ENCODE peak calls at places on chromosome 20, in five cellular contexts. One of them, this sample, is unnamed.

GRCh38 chr20:1805816-1806215 is 89.4 kb upstream of the SIRPA start:
- DNase-seq in H1: no peak
- DNase-seq in GM12878: no peak
- DNase-seq in K562: no peak
- DNase-seq in HepG2: no peak
- DNase-seq in this sample: no peak

GRCh38 chr20:38210741-38211140 is 45.7 kb upstream of the TGM2 start:
- DNase-seq in H1: no peak
- DNase-seq in GM12878: no peak
- DNase-seq in K562: peak; percentile 55
- DNase-seq in HepG2: no peak
- DNase-seq in this sample: no peak

GRCh38 chr20:58406422-58407001 is 17.5 kb downstream of the VAPB start:
- DNase-seq in H1: no peak
- DNase-seq in GM12878: no peak
- DNase-seq in K562: no peak
- DNase-seq in HepG2: no peak
- DNase-seq in this sample: no peak

GRCh38 chr20:64165866-64166600 is 1.8 kb downstream of the MYT1 start:
- DNase-seq in H1: no peak
- DNase-seq in GM12878: no peak
- DNase-seq in K562: no peak
- DNase-seq in HepG2: no peak
- DNase-seq in this sample: no peak

GRCh38 chr20:58722877-58723627 is 30.5 kb downstream of the NPEPL1 start:
- DNase-seq in H1: peak; percentile 28
- DNase-seq in GM12878: no peak
- DNase-seq in K562: no peak
- DNase-seq in HepG2: no peak
- DNase-seq in this sample: no peak

GRCh38 chr20:33772439-33772838 is 38.7 kb upstream of the CHMP4B start:
- DNase-seq in H1: no peak
- DNase-seq in GM12878: no peak
- DNase-seq in K562: no peak
- DNase-seq in HepG2: no peak
- DNase-seq in this sample: no peak

GRCh38 chr20:16063876-16064275 is 509.4 kb downstream of the KIF16B start:
- DNase-seq in H1: no peak
- DNase-seq in GM12878: no peak
- DNase-seq in K562: no peak
- DNase-seq in HepG2: no peak
- DNase-seq in this sample: no peak

GRCh38 chr20:47585087-47585747 is 83.5 kb downstream of the NCOA3 start:
- DNase-seq in H1: no peak
- DNase-seq in GM12878: no peak
- DNase-seq in K562: no peak
- DNase-seq in HepG2: no peak
- DNase-seq in this sample: no peak

GRCh38 chr20:34022154-34022842 is 28.6 kb downstream of the RALY start:
- DNase-seq in H1: no peak
- DNase-seq in GM12878: peak; percentile 63
- DNase-seq in K562: no peak
- DNase-seq in HepG2: peak; percentile 72
- DNase-seq in this sample: peak; percentile 10

GRCh38 chr20:38129893-38130609 is 35.0 kb downstream of the TGM2 start:
- DNase-seq in H1: no peak
- DNase-seq in GM12878: no peak
- DNase-seq in K562: no peak
- DNase-seq in HepG2: no peak
- DNase-seq in this sample: no peak

GRCh38 chr20:25360631-25361286 is 29.9 kb downstream of the ABHD12 start:
- DNase-seq in H1: no peak
- DNase-seq in GM12878: no peak
- DNase-seq in K562: no peak
- DNase-seq in HepG2: no peak
- DNase-seq in this sample: no peak

GRCh38 chr20:63658749-63659187 is 656 bp downstream of the RTEL1 start:
- DNase-seq in H1: no peak
- DNase-seq in GM12878: no peak
- DNase-seq in K562: no peak
- DNase-seq in HepG2: no peak
- DNase-seq in this sample: no peak

GRCh38 chr20:8527998-8528397 is 395.9 kb downstream of the PLCB1 start:
- DNase-seq in H1: no peak
- DNase-seq in GM12878: peak; percentile 38
- DNase-seq in K562: no peak
- DNase-seq in HepG2: no peak
- DNase-seq in this sample: no peak

GRCh38 chr20:34397096-34397495 is 34.0 kb downstream of the ITCH start:
- DNase-seq in H1: no peak
- DNase-seq in GM12878: no peak
- DNase-seq in K562: no peak
- DNase-seq in HepG2: no peak
- DNase-seq in this sample: no peak

GRCh38 chr20:39800548-39800947 is 838.4 kb downstream of the DHX35 start:
- DNase-seq in H1: no peak
- DNase-seq in GM12878: peak; percentile 26
- DNase-seq in K562: no peak
- DNase-seq in HepG2: no peak
- DNase-seq in this sample: no peak

GRCh38 chr20:433300-433975 is 25.3 kb downstream of the RBCK1 start:
- DNase-seq in H1: no peak
- DNase-seq in GM12878: peak; percentile 86
- DNase-seq in K562: no peak
- DNase-seq in HepG2: no peak
- DNase-seq in this sample: no peak

GRCh38 chr20:59484228-59484627 is 120.1 kb upstream of the PHACTR3 start:
- DNase-seq in H1: no peak
- DNase-seq in GM12878: no peak
- DNase-seq in K562: no peak
- DNase-seq in HepG2: no peak
- DNase-seq in this sample: no peak

GRCh38 chr20:60271597-60271996 is 313.4 kb downstream of the CDH26 start:
- DNase-seq in H1: no peak
- DNase-seq in GM12878: no peak
- DNase-seq in K562: peak; percentile 22
- DNase-seq in HepG2: no peak
- DNase-seq in this sample: no peak

GRCh38 chr20:40323411-40323810 is 365.6 kb downstream of the MAFB start:
- DNase-seq in H1: no peak
- DNase-seq in GM12878: no peak
- DNase-seq in K562: no peak
- DNase-seq in HepG2: no peak
- DNase-seq in this sample: no peak

GRCh38 chr20:25148181-25148981 is 47.1 kb upstream of the ENTPD6 start:
- DNase-seq in H1: peak; percentile 59
- DNase-seq in GM12878: no peak
- DNase-seq in K562: no peak
- DNase-seq in HepG2: no peak
- DNase-seq in this sample: no peak

GRCh38 chr20:47318027-47318595 is 38.4 kb downstream of the ZMYND8 start:
- DNase-seq in H1: peak; percentile 59
- DNase-seq in GM12878: no peak
- DNase-seq in K562: no peak
- DNase-seq in HepG2: peak; percentile 94
- DNase-seq in this sample: no peak

GRCh38 chr20:39269031-39269461 is 306.9 kb downstream of the DHX35 start:
- DNase-seq in H1: peak; percentile 92
- DNase-seq in GM12878: no peak
- DNase-seq in K562: peak; percentile 78
- DNase-seq in HepG2: peak; percentile 29
- DNase-seq in this sample: peak; percentile 13

GRCh38 chr20:25280574-25281535 is 33.0 kb downstream of the PYGB start:
- DNase-seq in H1: peak; percentile 41
- DNase-seq in GM12878: no peak
- DNase-seq in K562: no peak
- DNase-seq in HepG2: no peak
- DNase-seq in this sample: no peak

GRCh38 chr20:2742934-2743559 is 50.5 kb downstream of the EBF4 start:
- DNase-seq in H1: peak; percentile 85
- DNase-seq in GM12878: no peak
- DNase-seq in K562: peak; percentile 67
- DNase-seq in HepG2: peak; percentile 73
- DNase-seq in this sample: peak; percentile 54

GRCh38 chr20:18466574-18466893 is 296 bp downstream of the DZANK1 start:
- DNase-seq in H1: no peak
- DNase-seq in GM12878: no peak
- DNase-seq in K562: no peak
- DNase-seq in HepG2: no peak
- DNase-seq in this sample: no peak

GRCh38 chr20:46400828-46401477 is 5.5 kb downstream of the ELMO2 start:
- DNase-seq in H1: no peak
- DNase-seq in GM12878: no peak
- DNase-seq in K562: peak; percentile 17
- DNase-seq in HepG2: no peak
- DNase-seq in this sample: no peak

GRCh38 chr20:945841-946240 is 29.7 kb upstream of the ANGPT4 start:
- DNase-seq in H1: no peak
- DNase-seq in GM12878: no peak
- DNase-seq in K562: no peak
- DNase-seq in HepG2: no peak
- DNase-seq in this sample: no peak

GRCh38 chr20:61024390-61024789 is 227.7 kb upstream of the CDH4 start:
- DNase-seq in H1: no peak
- DNase-seq in GM12878: no peak
- DNase-seq in K562: no peak
- DNase-seq in HepG2: no peak
- DNase-seq in this sample: no peak

DNA sequence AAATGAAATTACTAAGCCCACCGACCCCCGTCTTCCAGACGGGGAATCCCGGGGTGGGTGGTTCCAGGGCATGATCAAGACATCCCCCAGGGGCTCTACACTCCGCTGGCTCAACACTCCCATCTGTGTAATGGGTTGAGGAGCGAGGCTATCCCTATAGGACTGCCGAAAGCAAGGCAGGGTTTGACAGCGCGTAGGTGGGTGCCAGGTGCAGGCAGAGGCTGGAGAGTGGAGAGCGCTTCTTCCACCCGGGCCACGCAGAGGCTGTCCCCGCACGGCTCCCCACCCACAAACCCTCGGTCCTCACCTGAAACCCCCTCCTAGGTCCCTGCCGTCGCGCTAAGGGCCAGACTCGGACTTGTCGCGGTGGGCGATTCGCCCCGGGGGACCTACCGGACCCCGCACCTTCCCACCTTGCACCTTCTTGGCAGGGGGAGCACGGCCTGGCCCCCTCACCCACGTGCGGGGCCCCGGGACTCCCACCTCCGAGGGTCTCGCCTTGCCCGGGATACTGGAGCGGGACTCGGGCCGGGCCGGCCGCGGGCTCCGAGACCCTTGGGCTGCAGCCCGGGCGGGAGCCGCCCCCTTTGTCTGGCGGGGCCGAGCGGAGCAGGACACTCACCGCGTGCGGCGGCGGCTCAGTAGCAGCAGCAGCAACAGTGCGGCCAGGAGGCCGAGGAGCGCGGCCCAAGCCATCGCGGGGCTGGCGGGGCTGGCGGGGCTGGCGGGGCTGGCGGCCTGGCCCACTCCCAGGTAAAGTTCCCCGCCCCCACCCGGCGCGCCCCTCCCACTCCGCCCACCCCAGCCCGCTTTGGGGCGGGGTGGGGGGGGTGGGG is at the start of gene PTGIS:
- DNase-seq in H1: peak; percentile 83
- DNase-seq in GM12878: no peak
- DNase-seq in K562: peak; percentile 29
- DNase-seq in HepG2: no peak
- DNase-seq in this sample: no peak
- TF ChIP-seq SP1 in H1: no peak
- TF ChIP-seq SP1 in GM12878: no peak
- TF ChIP-seq SP1 in K562: no peak
- TF ChIP-seq SP1 in HepG2: no peak
- TF ChIP-seq SP1 in this sample: no peak

GRCh38 chr20:49983848-49984408 is 1.1 kb downstream of the SNAI1 start:
- DNase-seq in H1: no peak
- DNase-seq in GM12878: no peak
- DNase-seq in K562: peak; percentile 51
- DNase-seq in HepG2: no peak
- DNase-seq in this sample: no peak
- H3K4me1 ChIP-seq in H1: peaks cover 50% of the 10 kb centered on the region
- H3K4me1 ChIP-seq in GM12878: no peaks in the 10 kb centered on the region
- H3K4me1 ChIP-seq in K562: peaks cover 72% of the 10 kb centered on the region
- H3K4me1 ChIP-seq in HepG2: peaks cover 70% of the 10 kb centered on the region
- H3K4me1 ChIP-seq in this sample: peaks cover 9% of the 10 kb centered on the region

GRCh38 chr20:14953736-14954135 is 616.3 kb upstream of the FLRT3 start:
- DNase-seq in H1: no peak
- DNase-seq in GM12878: no peak
- DNase-seq in K562: no peak
- DNase-seq in HepG2: no peak
- DNase-seq in this sample: no peak

GRCh38 chr20:14950633-14951032 is 613.2 kb upstream of the FLRT3 start:
- DNase-seq in H1: no peak
- DNase-seq in GM12878: no peak
- DNase-seq in K562: no peak
- DNase-seq in HepG2: no peak
- DNase-seq in this sample: no peak

GRCh38 chr20:14948416-14948815 is 611.0 kb upstream of the FLRT3 start:
- DNase-seq in H1: no peak
- DNase-seq in GM12878: no peak
- DNase-seq in K562: no peak
- DNase-seq in HepG2: peak; percentile 34
- DNase-seq in this sample: no peak

GRCh38 chr20:14951105-14951504 is 613.7 kb upstream of the FLRT3 start:
- DNase-seq in H1: no peak
- DNase-seq in GM12878: no peak
- DNase-seq in K562: no peak
- DNase-seq in HepG2: no peak
- DNase-seq in this sample: no peak

GRCh38 chr20:14951707-14952106 is 614.3 kb upstream of the FLRT3 start:
- DNase-seq in H1: no peak
- DNase-seq in GM12878: no peak
- DNase-seq in K562: no peak
- DNase-seq in HepG2: peak; percentile 20
- DNase-seq in this sample: no peak
- TF ChIP-seq SP1 in H1: no peak
- TF ChIP-seq SP1 in GM12878: no peak
- TF ChIP-seq SP1 in K562: no peak
- TF ChIP-seq SP1 in HepG2: no peak
- TF ChIP-seq SP1 in this sample: no peak

GRCh38 chr20:62407221-62407992 is at the start of gene CABLES2:
- DNase-seq in H1: peak; percentile 91
- DNase-seq in GM12878: peak; percentile 58
- DNase-seq in K562: peak; percentile 96
- DNase-seq in HepG2: peak; percentile 93
- DNase-seq in this sample: peak; percentile 83
- H3K4me1 ChIP-seq in H1: peaks cover 26% of the 10 kb centered on the region
- H3K4me1 ChIP-seq in GM12878: peaks cover 12% of the 10 kb centered on the region
- H3K4me1 ChIP-seq in K562: peaks cover 88% of the 10 kb centered on the region
- H3K4me1 ChIP-seq in HepG2: peaks cover 80% of the 10 kb centered on the region
- H3K4me1 ChIP-seq in this sample: peaks cover 40% of the 10 kb centered on the region

GRCh38 chr20:56986931-56987720 is 279.3 kb downstream of the BMP7 start:
- DNase-seq in H1: no peak
- DNase-seq in GM12878: no peak
- DNase-seq in K562: no peak
- DNase-seq in HepG2: no peak
- DNase-seq in this sample: no peak
- TF ChIP-seq SP1 in H1: no peak
- TF ChIP-seq SP1 in GM12878: no peak
- TF ChIP-seq SP1 in K562: no peak
- TF ChIP-seq SP1 in HepG2: no peak
- TF ChIP-seq SP1 in this sample: no peak

GRCh38 chr20:44598413-44599290 is 16.3 kb downstream of the PKIG start:
- DNase-seq in H1: no peak
- DNase-seq in GM12878: no peak
- DNase-seq in K562: no peak
- DNase-seq in HepG2: no peak
- DNase-seq in this sample: no peak
- H3K4me1 ChIP-seq in H1: peaks cover 24% of the 10 kb centered on the region
- H3K4me1 ChIP-seq in GM12878: peaks cover 25% of the 10 kb centered on the region
- H3K4me1 ChIP-seq in K562: peaks cover 8% of the 10 kb centered on the region
- H3K4me1 ChIP-seq in HepG2: peaks cover 25% of the 10 kb centered on the region
- H3K4me1 ChIP-seq in this sample: peaks cover 3% of the 10 kb centered on the region